ENCODE peak calls at places on chromosomes 3 and 15, in four cellular contexts. C is SK-N-SH, S is GM12878, G is HepG2. Q is an unnamed sample.

GRCh38 chr15:87312221-87312620 is 944.3 kb downstream of the NTRK3 start:
- DNase-seq in C (no peak), G (no peak), S (no peak), Q (no peak)

GRCh38 chr3:61250784-61251173 is 473 bp downstream of the FHIT start:
- DNase-seq in G (peak; percentile 38), S (peak; percentile 25), C (peak; percentile 35), Q (peak; percentile 50)

GRCh38 chr15:25735550-25736384 is 127.4 kb downstream of the ATP10A start:
- DNase-seq in S (no peak), G (no peak), C (no peak), Q (no peak)

GRCh38 chr3:121629601-121630000 is 31.1 kb downstream of the HCLS1 start:
- DNase-seq in S (no peak), G (no peak), C (no peak), Q (no peak)

GRCh38 chr15:73685981-73686380 is 1.8 kb downstream of the CD276 start:
- DNase-seq in S (no peak), G (no peak), C (no peak), Q (no peak)

GRCh38 chr3:142902356-142902755 is 13.5 kb upstream of the PCOLCE2 start:
- DNase-seq in G (no peak), S (no peak), C (no peak), Q (no peak)

GRCh38 chr3:32420138-32420981 is 28.7 kb downstream of the CMTM7 start:
- DNase-seq in G (peak; percentile 89), C (no peak), S (peak; percentile 56), Q (no peak)

GRCh38 chr3:72145506-72146380 is 360.8 kb upstream of the PROK2 start:
- DNase-seq in S (no peak), G (no peak), C (peak; percentile 56), Q (no peak)

GRCh38 chr3:42501321-42501680 is 1.1 kb upstream of the VIPR1 start:
- DNase-seq in C (peak; percentile 44), S (no peak), G (no peak), Q (no peak)

GRCh38 chr3:133097214-133097613 is 59.0 kb downstream of the TMEM108 start:
- DNase-seq in S (no peak), G (no peak), C (peak; percentile 11), Q (no peak)

GRCh38 chr3:120160050-120160449 is 65.8 kb upstream of the GSK3B start:
- DNase-seq in S (no peak), G (no peak), C (no peak), Q (no peak)
- TF ChIP-seq FOXM1 in S (no peak), G (no peak), C (no peak), Q (no peak)

GRCh38 chr15:100601158-100601557 is 826 bp downstream of the LINS1 start:
- DNase-seq in C (no peak), S (no peak), G (no peak), Q (peak; percentile 26)
- TF ChIP-seq FOXM1 in C (no peak), S (no peak), G (no peak), Q (no peak)

DNA sequence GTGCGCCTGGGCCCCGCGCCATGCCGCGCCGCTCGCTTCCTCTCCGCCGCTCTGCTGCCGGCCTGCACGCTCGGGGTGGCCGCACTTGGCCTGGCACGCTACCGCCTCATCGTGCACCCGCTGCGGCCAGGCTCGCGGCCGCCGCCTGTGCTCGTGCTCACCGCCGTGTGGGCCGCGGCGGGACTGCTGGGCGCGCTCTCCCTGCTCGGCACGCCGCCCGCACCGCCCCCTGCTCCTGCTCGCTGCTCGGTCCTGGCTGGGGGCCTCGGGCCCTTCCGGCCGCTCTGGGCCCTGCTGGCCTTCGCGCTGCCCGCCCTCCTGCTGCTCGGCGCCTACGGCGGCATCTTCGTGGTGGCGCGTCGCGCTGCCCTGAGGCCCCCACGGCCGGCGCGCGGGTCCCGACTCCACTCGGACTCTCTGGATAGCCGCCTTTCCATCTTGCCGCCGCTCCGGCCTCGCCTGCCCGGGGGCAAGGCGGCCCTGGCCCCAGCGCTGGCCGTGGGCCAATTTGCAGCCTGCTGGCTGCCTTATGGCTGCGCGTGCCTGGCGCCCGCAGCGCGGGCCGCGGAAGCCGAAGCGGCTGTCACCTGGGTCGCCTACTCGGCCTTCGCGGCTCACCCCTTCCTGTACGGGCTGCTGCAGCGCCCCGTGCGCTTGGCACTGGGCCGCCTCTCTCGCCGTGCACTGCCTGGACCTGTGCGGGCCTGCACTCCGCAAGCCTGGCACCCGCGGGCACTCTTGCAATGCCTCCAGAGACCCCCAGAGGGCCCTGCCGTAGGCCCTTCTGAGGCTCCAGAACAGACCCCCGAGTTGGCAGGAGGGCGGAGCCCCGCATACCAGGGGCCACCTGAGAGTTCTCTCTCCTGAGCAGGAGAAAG is 951 bp downstream of the GPR62 start:
- DNase-seq in G (no peak), C (peak; percentile 91), S (no peak), Q (no peak)
- TF ChIP-seq FOXM1 in G (no peak), C (no peak), S (no peak), Q (no peak)

DNA sequence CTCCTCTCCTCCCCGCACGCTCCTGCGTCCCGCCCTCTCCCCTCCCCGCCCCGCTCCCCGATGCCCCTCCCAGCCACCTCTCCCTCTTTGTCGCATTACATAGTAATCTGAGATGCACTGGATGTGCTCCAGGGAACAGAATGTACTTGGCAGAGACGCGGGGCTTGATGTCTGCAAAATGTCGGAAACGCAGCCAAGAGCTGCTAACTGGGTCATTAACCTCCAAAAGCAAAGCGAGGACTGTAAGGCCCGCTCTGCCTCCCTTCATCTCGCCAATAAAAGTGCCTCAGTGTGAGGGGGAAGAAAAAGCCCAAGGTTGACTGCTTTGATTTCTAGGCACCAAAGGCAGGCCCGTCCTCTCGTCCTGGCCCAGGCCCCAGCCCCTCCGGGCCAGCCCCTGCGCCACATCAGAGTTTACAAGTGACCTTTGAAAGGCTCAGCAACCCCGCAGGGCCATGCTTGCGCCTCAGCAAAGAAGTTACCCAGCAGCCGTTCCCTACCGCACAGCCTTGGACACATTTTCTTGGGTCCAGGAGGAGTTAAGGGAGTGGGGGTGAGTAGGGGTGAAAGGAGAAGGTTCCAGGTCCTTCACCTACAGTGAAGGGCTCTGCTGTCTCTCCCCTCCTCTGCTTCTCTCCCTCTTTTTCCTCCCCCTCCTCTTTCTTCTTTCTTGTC is 223.7 kb upstream of the TPRG1 start:
- DNase-seq in G (no peak), S (no peak), C (peak; percentile 85), Q (peak; percentile 69)
- TF ChIP-seq FOXM1 in G (no peak), S (no peak), C (no peak), Q (no peak)

GRCh38 chr3:51799879-51800757 is 21.1 kb upstream of the IQCF6 start:
- DNase-seq in S (peak; percentile 5), C (peak; percentile 61), G (peak; percentile 49), Q (peak; percentile 54)
- TF ChIP-seq FOXM1 in S (no peak), C (no peak), G (no peak), Q (no peak)

GRCh38 chr3:37282996-37283395 is 108.6 kb upstream of the LRRFIP2 start:
- DNase-seq in C (no peak), G (no peak), S (no peak), Q (no peak)
- TF ChIP-seq FOXM1 in C (no peak), G (no peak), S (no peak), Q (no peak)

DNA sequence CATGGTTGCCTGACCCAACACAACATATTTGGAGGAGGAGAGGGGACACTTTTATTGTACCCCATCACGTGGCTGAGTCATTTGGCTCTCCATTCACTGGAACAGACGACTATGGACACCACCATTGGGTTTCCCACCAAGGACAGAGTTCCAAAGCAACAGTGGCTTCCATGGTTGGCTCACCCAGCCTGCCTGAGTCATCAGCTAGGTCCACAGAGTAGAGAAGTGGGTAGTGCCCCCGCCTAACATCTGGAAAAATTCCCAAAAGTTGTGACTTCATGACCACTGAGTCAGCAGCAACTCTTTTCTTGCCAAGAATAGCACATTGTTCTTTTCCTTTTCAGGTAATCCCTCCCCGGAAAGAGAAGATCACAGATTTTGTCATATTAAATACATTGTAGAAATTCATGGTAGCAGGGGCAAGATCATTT is 3.0 kb upstream of the PPP1R2 start:
- DNase-seq in C (no peak), S (no peak), G (peak; percentile 62), Q (no peak)
- TF ChIP-seq FOXM1 in C (no peak), S (no peak), G (no peak), Q (no peak)

GRCh38 chr3:183551930-183552329 is 3.6 kb downstream of the KLHL6 start:
- DNase-seq in C (no peak), S (no peak), G (no peak), Q (no peak)
- TF ChIP-seq FOXM1 in C (no peak), S (peak; percentile 33), G (no peak), Q (no peak)

DNA sequence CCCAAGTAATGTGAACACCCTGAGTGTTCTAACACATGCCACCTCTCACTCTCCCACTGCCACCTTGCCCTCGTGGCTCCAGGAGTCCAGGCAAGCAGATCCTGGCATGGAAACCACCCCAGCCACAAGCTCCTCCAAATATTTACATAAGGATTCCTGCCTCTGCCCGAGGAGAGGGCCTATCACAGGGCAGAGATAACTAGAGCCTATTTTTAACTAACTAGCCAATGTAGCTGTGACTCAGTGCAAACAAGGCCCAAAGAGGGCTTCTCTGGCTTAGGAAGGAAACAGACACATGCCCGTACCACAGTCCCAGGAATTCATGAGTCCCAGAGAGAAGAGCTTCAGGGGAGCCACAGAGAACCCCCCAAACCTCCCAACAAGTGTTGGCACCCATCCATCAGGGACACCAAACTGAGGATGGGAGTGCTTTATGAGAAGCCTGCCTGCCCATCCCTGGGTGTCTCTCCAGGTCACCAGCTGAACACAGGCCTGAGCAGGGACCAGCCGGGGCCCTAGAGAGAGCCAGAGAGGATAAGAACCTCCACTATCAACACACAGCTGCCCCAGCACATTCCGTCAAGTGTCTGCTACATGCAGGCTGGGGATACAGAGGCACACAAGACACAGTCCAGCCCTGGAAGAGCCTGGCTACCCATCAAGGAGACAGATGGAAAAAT is 9.2 kb downstream of the FYCO1 start:
- DNase-seq in G (peak; percentile 91), S (no peak), C (no peak), Q (no peak)
- TF ChIP-seq FOXM1 in G (no peak), S (no peak), C (no peak), Q (no peak)

GRCh38 chr3:171352387-171352935 is 107.7 kb downstream of the TNIK start:
- DNase-seq in G (no peak), C (no peak), S (no peak), Q (no peak)

GRCh38 chr3:171354706-171355582 is 105.3 kb downstream of the TNIK start:
- DNase-seq in S (no peak), C (no peak), G (no peak), Q (no peak)

GRCh38 chr3:171356251-171356650 is 104.0 kb downstream of the TNIK start:
- DNase-seq in C (no peak), S (no peak), G (no peak), Q (no peak)

GRCh38 chr3:171353423-171353822 is 106.8 kb downstream of the TNIK start:
- DNase-seq in S (no peak), G (no peak), C (no peak), Q (no peak)

DNA sequence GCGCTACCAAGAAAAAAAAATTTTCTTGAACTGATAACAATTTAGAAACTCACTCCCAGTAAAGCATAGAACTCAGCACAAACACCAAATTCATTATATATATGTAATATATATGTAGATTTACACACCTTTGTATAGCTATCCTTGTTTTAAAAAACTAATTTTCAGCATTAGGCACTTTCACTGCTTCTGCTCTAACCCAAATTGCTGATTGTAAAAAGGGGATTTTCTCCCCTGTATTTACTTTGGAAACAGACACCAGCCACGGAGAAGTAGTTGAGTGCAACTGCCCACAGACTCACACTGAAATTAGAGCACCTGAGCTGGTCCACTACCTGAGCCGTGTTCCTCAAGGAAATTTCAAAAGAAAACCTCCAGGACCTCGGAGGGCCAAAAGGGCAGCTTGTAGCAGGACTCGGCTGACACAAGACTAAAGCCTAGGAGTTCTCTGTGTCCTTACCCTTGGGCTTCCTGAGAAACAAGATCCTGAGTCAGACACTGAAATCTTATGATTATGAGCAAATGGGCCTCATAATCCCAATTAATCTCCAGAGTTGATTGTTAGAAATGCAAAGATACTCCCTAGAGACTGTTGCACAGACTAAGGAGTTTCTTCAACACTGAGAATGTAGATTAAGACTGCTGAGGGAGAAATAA is 106.0 kb downstream of the TNIK start:
- DNase-seq in C (no peak), G (no peak), S (no peak), Q (no peak)
- TF ChIP-seq FOXM1 in C (no peak), G (no peak), S (no peak), Q (no peak)

Q was measured in HEK293T.